ENCODE peak calls at places on chromosomes 1 and 21, in six cellular contexts. R is MM.1S, S is GM23338, U is HCT116, G is OCI-LY7, O is hepatocyte. P is an unnamed sample.

GRCh38 chr1:6547301-6547700 is 7.0 kb downstream of the NOL9 start:
- DNase-seq in R (no peak), S (no peak), U (peak; percentile 13), G (no peak), O (no peak), P (peak; percentile 29)

GRCh38 chr1:23745515-23745914 is 2.2 kb downstream of the ELOA start:
- DNase-seq in R (peak; percentile 71), S (peak; percentile 41), U (peak; percentile 24), G (peak; percentile 75), O (peak; percentile 40), P (peak; percentile 70)

GRCh38 chr21:28436286-28436932 is 556.3 kb downstream of the LTN1 start:
- DNase-seq in R (no peak), S (no peak), U (no peak), G (no peak), O (peak; percentile 45), P (peak; percentile 81)

GRCh38 chr1:7223334-7224080 is 438.3 kb downstream of the CAMTA1 start:
- DNase-seq in R (no peak), S (no peak), U (no peak), G (no peak), O (no peak), P (peak; percentile 96)

GRCh38 chr1:38784452-38785284 is 74.9 kb downstream of the RRAGC start:
- DNase-seq in R (no peak), S (no peak), U (no peak), G (no peak), O (no peak), P (no peak)

GRCh38 chr1:117076648-117077047 is 16.5 kb downstream of the TTF2 start:
- DNase-seq in R (no peak), S (no peak), U (no peak), G (no peak), O (no peak), P (no peak)

GRCh38 chr1:178341218-178341956 is 155.4 kb downstream of the CLEC20A start:
- DNase-seq in R (no peak), S (peak; percentile 98), U (peak; percentile 68), G (no peak), O (peak; percentile 77), P (peak; percentile 96)

GRCh38 chr1:45304311-45305081 is 22.2 kb upstream of the HPDL start:
- DNase-seq in R (no peak), S (no peak), U (no peak), G (peak; percentile 52), O (peak; percentile 15), P (peak; percentile 9)

GRCh38 chr1:12333036-12333785 is 103.4 kb downstream of the VPS13D start:
- DNase-seq in R (no peak), S (no peak), U (no peak), G (no peak), O (no peak), P (no peak)

GRCh38 chr1:180631197-180631765 is 541 bp upstream of the XPR1 start:
- DNase-seq in R (no peak), S (no peak), U (no peak), G (peak; percentile 59), O (no peak), P (no peak)

GRCh38 chr1:183218981-183219621 is 33.0 kb downstream of the LAMC2 start:
- DNase-seq in R (peak; percentile 89), S (no peak), U (no peak), G (peak; percentile 61), O (peak; percentile 69), P (no peak)

GRCh38 chr1:29688477-29689365 is 452.4 kb downstream of the PTPRU start:
- DNase-seq in R (no peak), S (no peak), U (no peak), G (no peak), O (peak; percentile 46), P (peak; percentile 90)

DNA sequence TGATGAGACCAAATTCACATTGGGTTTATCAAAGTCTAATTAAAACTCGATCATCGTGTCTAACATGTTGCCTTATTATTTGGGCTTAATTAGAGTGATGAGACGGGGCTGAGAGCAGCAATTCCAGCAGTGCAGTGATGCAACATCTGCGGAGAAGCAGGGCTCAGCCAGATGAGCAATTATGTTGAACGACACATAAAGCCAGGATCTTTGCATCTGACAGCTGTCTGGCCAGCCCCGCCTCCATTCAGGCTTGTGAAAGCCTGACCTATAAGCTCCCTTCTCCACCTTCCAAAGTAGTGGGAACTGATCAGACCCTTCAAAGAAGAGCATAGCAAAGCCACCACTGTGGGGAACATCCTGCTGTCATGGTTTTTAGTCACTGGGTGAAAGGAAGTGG is 109.8 kb downstream of the C1orf94 start:
- DNase-seq in R (no peak), S (no peak), U (no peak), G (no peak), O (no peak), P (no peak)
- H3K9me2 ChIP-seq in R (no peaks in the 10 kb centered on the region), S (peaks cover 3% of the 10 kb centered on the region), U (no peaks in the 10 kb centered on the region), G (no peaks in the 10 kb centered on the region), O (no peaks in the 10 kb centered on the region), P (no peaks in the 10 kb centered on the region)

GRCh38 chr1:219179293-219179692 is 5.6 kb downstream of the LYPLAL1 start:
- DNase-seq in R (no peak), S (no peak), U (no peak), G (no peak), O (no peak), P (peak; percentile 63)
- TF ChIP-seq EZH2phosphoT487 in R (no peak), S (no peak), U (no peak), G (no peak), O (no peak), P (no peak)

GRCh38 chr1:27218736-27219135 is 15.7 kb upstream of the WDTC1 start:
- DNase-seq in R (no peak), S (no peak), U (no peak), G (no peak), O (no peak), P (no peak)
- H3K9me2 ChIP-seq in R (no peaks in the 10 kb centered on the region), S (no peaks in the 10 kb centered on the region), U (no peaks in the 10 kb centered on the region), G (no peaks in the 10 kb centered on the region), O (no peaks in the 10 kb centered on the region), P (no peaks in the 10 kb centered on the region)

GRCh38 chr1:89942014-89942413 is 52.9 kb upstream of the ZNF326 start:
- DNase-seq in R (no peak), S (no peak), U (no peak), G (no peak), O (no peak), P (no peak)

GRCh38 chr1:89943846-89944781 is 50.8 kb upstream of the ZNF326 start:
- DNase-seq in R (no peak), S (no peak), U (no peak), G (no peak), O (no peak), P (no peak)

GRCh38 chr1:89945852-89946476 is 48.9 kb upstream of the ZNF326 start:
- DNase-seq in R (no peak), S (no peak), U (peak; percentile 26), G (no peak), O (no peak), P (peak; percentile 26)

GRCh38 chr1:89941110-89941770 is 53.7 kb upstream of the ZNF326 start:
- DNase-seq in R (no peak), S (no peak), U (no peak), G (peak; percentile 14), O (no peak), P (no peak)

GRCh38 chr1:89942825-89943658 is 51.9 kb upstream of the ZNF326 start:
- DNase-seq in R (no peak), S (no peak), U (no peak), G (no peak), O (peak; percentile 26), P (peak; percentile 78)
- TF ChIP-seq EZH2phosphoT487 in R (no peak), S (no peak), U (no peak), G (no peak), O (no peak), P (peak; percentile 73)

DNA sequence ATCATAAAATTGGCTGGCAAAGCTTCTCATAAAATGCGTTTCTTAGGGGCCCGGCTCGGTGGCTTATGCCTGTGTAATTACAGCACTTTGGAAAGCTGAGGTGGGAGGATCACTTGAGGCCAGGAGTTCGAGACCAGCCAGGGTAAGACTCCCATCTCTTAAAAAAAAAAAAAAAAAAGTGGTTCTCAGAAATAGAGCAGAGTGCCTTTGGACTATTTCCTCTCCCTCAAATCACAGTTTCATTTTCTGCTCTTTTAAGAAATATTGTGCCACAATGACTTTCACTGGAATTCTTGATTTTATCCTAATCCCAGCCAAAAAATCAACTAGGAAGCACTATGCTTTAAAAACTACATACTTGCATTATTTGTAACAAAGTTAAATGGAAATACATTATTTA is 13.3 kb downstream of the HSF2BP start:
- DNase-seq in R (no peak), S (no peak), U (no peak), G (no peak), O (no peak), P (peak; percentile 11)
- H3K9me2 ChIP-seq in R (no peaks in the 10 kb centered on the region), S (no peaks in the 10 kb centered on the region), U (no peaks in the 10 kb centered on the region), G (no peaks in the 10 kb centered on the region), O (no peaks in the 10 kb centered on the region), P (no peaks in the 10 kb centered on the region)

GRCh38 chr1:84090447-84091244 is 53.4 kb upstream of the PRKACB start:
- DNase-seq in R (peak; percentile 24), S (no peak), U (peak; percentile 26), G (no peak), O (peak; percentile 49), P (no peak)

GRCh38 chr1:84086616-84087015 is 57.5 kb upstream of the PRKACB start:
- DNase-seq in R (no peak), S (no peak), U (no peak), G (no peak), O (no peak), P (no peak)

GRCh38 chr1:84095308-84095707 is 48.8 kb upstream of the PRKACB start:
- DNase-seq in R (no peak), S (no peak), U (no peak), G (no peak), O (no peak), P (no peak)

GRCh38 chr1:84086189-84086588 is 57.9 kb upstream of the PRKACB start:
- DNase-seq in R (no peak), S (no peak), U (no peak), G (no peak), O (no peak), P (no peak)

DNA sequence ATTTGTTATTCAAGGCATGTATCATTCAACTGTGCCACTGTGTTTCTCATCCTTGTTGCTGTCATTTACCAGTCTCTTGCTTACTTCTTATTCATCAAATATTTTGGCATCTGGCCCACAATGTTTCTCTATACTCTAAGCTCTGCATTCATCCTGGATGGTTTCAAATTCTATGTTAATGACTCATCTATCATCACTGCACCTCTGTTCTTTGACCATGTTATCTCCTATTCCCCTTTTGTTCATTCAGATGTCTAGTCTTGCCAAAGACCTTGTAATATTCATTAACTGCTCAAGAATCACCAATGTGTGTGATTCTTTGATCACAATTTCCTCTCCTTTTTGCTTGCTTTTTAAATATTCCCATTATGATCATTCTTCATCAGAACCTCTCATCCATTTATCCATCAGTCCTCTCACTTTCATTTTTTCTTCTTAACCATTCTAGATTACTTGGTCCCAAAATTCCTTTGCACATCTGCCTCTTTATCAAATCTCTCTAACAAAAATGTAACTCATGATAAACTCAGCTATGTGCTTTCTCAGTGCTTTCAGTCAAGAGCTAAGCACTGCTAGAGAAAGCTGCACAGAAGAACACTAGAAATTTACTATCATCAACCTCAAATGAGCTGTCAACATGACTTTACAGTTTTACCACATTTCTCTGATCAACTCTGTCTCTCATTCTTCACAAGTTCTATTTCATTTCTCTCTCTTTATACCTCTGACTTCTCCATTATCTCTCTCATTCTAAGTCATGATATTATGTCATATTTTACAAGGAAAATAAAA is 54.4 kb upstream of the PRKACB start:
- DNase-seq in R (no peak), S (no peak), U (peak; percentile 77), G (no peak), O (peak; percentile 11), P (peak; percentile 51)
- TF ChIP-seq EZH2phosphoT487 in R (no peak), S (no peak), U (no peak), G (no peak), O (no peak), P (no peak)

P was measured in GM23248.